ENCODE peak calls at places on chromosome 20, in four cellular contexts. Y, Z, H and L are unnamed samples.

GRCh38 chr20:2507464-2507863 is 1.3 kb downstream of the ZNF343 start:
- DNase-seq in Y (no peak), Z (no peak), H (no peak), L (no peak)

GRCh38 chr20:19828233-19828632 is 70.2 kb downstream of the RIN2 start:
- DNase-seq in Z (no peak), H (no peak), Y (peak), L (no peak)

GRCh38 chr20:37397076-37397953 is 51.4 kb downstream of the SRC start:
- DNase-seq in H (no peak), Y (no peak), Z (no peak), L (no peak)

GRCh38 chr20:48041078-48041780 is 255.9 kb upstream of the SULF2 start:
- DNase-seq in Y (no peak), H (no peak), Z (no peak), L (no peak)

GRCh38 chr20:36852187-36852586 is 23.8 kb upstream of the TLDC2 start:
- DNase-seq in Z (no peak), H (no peak), Y (peak), L (no peak)

GRCh38 chr20:47400685-47401084 is 44.2 kb upstream of the ZMYND8 start:
- DNase-seq in H (no peak), Y (peak), Z (no peak), L (no peak)

GRCh38 chr20:47204008-47204745 is 152.3 kb downstream of the ZMYND8 start:
- DNase-seq in Y (no peak), Z (no peak), H (no peak), L (no peak)

GRCh38 chr20:52075400-52075799 is 116.2 kb downstream of the ZFP64 start:
- DNase-seq in Z (no peak), Y (no peak), H (no peak), L (no peak)

GRCh38 chr20:63440366-63440955 is 32.0 kb downstream of the KCNQ2 start:
- DNase-seq in H (no peak), Y (peak), Z (no peak), L (no peak)

GRCh38 chr20:9147553-9148024 is 78.7 kb downstream of the PLCB4 start:
- DNase-seq in Z (no peak), Y (no peak), H (no peak), L (no peak)

GRCh38 chr20:14744723-14745122 is 407.3 kb upstream of the FLRT3 start:
- DNase-seq in Z (no peak), Y (peak), H (no peak), L (no peak)

GRCh38 chr20:25274481-25274880 is 26.6 kb downstream of the PYGB start:
- DNase-seq in H (no peak), Z (no peak), Y (no peak), L (no peak)

GRCh38 chr20:25310921-25311728 is 63.2 kb downstream of the PYGB start:
- DNase-seq in H (no peak), Y (no peak), Z (no peak), L (no peak)

GRCh38 chr20:58695895-58696375 is 3.3 kb downstream of the NPEPL1 start:
- DNase-seq in Z (no peak), Y (no peak), H (no peak), L (no peak)

GRCh38 chr20:19786311-19786710 is 28.3 kb downstream of the RIN2 start:
- DNase-seq in Y (no peak), Z (no peak), H (no peak), L (no peak)

GRCh38 chr20:40958598-40958997 is 70.0 kb upstream of the TOP1 start:
- DNase-seq in Y (no peak), H (no peak), Z (no peak), L (no peak)

GRCh38 chr20:10504893-10505292 is 69.8 kb downstream of the SLX4IP start:
- DNase-seq in Z (no peak), Y (no peak), H (no peak), L (no peak)

GRCh38 chr20:3716195-3716834 is 3.9 kb upstream of the SIGLEC1 start:
- DNase-seq in Z (no peak), Y (peak), H (peak), L (no peak)

GRCh38 chr20:37236462-37236861 is 25.2 kb downstream of the GHRH start:
- DNase-seq in H (no peak), Y (no peak), Z (no peak), L (no peak)

GRCh38 chr20:50584687-50585086 is 74.5 kb downstream of the PTPN1 start:
- DNase-seq in Y (no peak), H (no peak), Z (no peak), L (no peak)

GRCh38 chr20:44967207-44967807 is 995 bp downstream of the STK4 start:
- DNase-seq in Z (no peak), H (peak), Y (peak), L (peak)

GRCh38 chr20:10924628-10925266 is 250.9 kb upstream of the JAG1 start:
- DNase-seq in Y (no peak), Z (no peak), H (no peak), L (no peak)

GRCh38 chr20:61662226-61662945 is 403.3 kb downstream of the TAF4 start:
- DNase-seq in Y (no peak), H (no peak), Z (no peak), L (no peak)

GRCh38 chr20:32244959-32245358 is 32.5 kb upstream of the KIF3B start:
- DNase-seq in Y (no peak), Z (no peak), H (no peak), L (no peak)

GRCh38 chr20:910132-910839 is 5.8 kb downstream of the ANGPT4 start:
- DNase-seq in Z (no peak), Y (no peak), H (no peak), L (no peak)

GRCh38 chr20:3161316-3162079 is 1.8 kb upstream of the FASTKD5 start:
- DNase-seq in H (no peak), Y (no peak), Z (no peak), L (no peak)

GRCh38 chr20:18971121-18971520 is 157.5 kb downstream of the SCP2D1 start:
- DNase-seq in Z (no peak), Y (no peak), H (no peak), L (no peak)

GRCh38 chr20:43726811-43727338 is at the start of gene GTSF1L:
- DNase-seq in H (no peak), Z (no peak), Y (no peak), L (no peak)

GRCh38 chr20:13274311-13274965 is 53.4 kb downstream of the ISM1 start:
- DNase-seq in Z (no peak), Y (no peak), H (no peak), L (no peak)

GRCh38 chr20:62646851-62647520 is 4.7 kb downstream of the SLCO4A1 start:
- DNase-seq in H (no peak), Y (peak), Z (no peak), L (no peak)

GRCh38 chr20:5557123-5557522 is 193.1 kb upstream of the SHLD1 start:
- DNase-seq in H (peak), Y (peak), Z (peak), L (peak)

GRCh38 chr20:56200456-56200855 is 48.1 kb upstream of the MC3R start:
- DNase-seq in Z (no peak), Y (peak), H (peak), L (no peak)

GRCh38 chr20:21342656-21343345 is 39.7 kb downstream of the XRN2 start:
- DNase-seq in H (no peak), Z (no peak), Y (no peak), L (no peak)